ENCODE peak calls at places on chromosome 6, in eight cellular contexts. D, P, F, Y, G, Z, S and X are unnamed samples.

GRCh38 chr6:77011929-77012545 is 451.3 kb downstream of the HTR1B start:
- DNase-seq in F (no peak), G (no peak), Z (no peak), D (peak), P (no peak), S (no peak), Y (no peak), X (no peak)

GRCh38 chr6:21240709-21241108 is 352.8 kb upstream of the SOX4 start:
- DNase-seq in P (no peak), Y (no peak), F (no peak), D (no peak), Z (no peak), S (no peak), G (no peak), X (no peak)

GRCh38 chr6:46932526-46932925 is 10.8 kb upstream of the ADGRF5 start:
- DNase-seq in S (no peak), F (no peak), D (no peak), P (no peak), Z (no peak), Y (no peak), G (no peak), X (no peak)

GRCh38 chr6:46347669-46348068 is 143.6 kb downstream of the RCAN2 start:
- DNase-seq in Y (peak), D (no peak), Z (no peak), S (no peak), P (no peak), F (no peak), G (no peak), X (no peak)

GRCh38 chr6:78947529-78947928 is 80.2 kb downstream of the IRAK1BP1 start:
- DNase-seq in Z (no peak), D (no peak), Y (no peak), F (no peak), P (no peak), S (no peak), G (no peak), X (no peak)

GRCh38 chr6:148508401-148509151 is 165.9 kb downstream of the SASH1 start:
- DNase-seq in F (no peak), P (no peak), S (no peak), Z (no peak), Y (no peak), D (no peak), G (no peak), X (no peak)

GRCh38 chr6:35552285-35552917 is 39.7 kb upstream of the TULP1 start:
- DNase-seq in Y (peak), Z (peak), F (no peak), D (peak), P (peak), G (no peak), S (peak), X (no peak)

GRCh38 chr6:2432258-2432657 is 186.9 kb upstream of the GMDS start:
- DNase-seq in Y (no peak), S (no peak), P (no peak), Z (peak), F (no peak), G (no peak), D (no peak), X (no peak)

GRCh38 chr6:165059032-165059431 is 250.4 kb downstream of the C6orf118 start:
- DNase-seq in D (no peak), Z (no peak), G (no peak), F (no peak), Y (no peak), S (no peak), P (no peak), X (no peak)

GRCh38 chr6:13870185-13870584 is 54.6 kb upstream of the RNF182 start:
- DNase-seq in G (no peak), Z (no peak), P (no peak), D (no peak), Y (no peak), F (no peak), S (no peak), X (no peak)

GRCh38 chr6:16109659-16110300 is 19.1 kb upstream of the MYLIP start:
- DNase-seq in G (no peak), Z (no peak), F (no peak), S (no peak), D (no peak), Y (no peak), P (peak), X (no peak)

GRCh38 chr6:111015656-111016190 is 33.9 kb downstream of the RPF2 start:
- DNase-seq in S (no peak), D (no peak), Y (no peak), F (no peak), Z (no peak), G (no peak), P (no peak), X (no peak)

GRCh38 chr6:95364016-95364604 is 213.2 kb upstream of the MANEA start:
- DNase-seq in G (no peak), Z (peak), P (no peak), Y (no peak), F (no peak), S (no peak), D (no peak), X (no peak)

GRCh38 chr6:106748547-106749207 is 119.3 kb downstream of the QRSL1 start:
- DNase-seq in Y (no peak), F (no peak), G (no peak), Z (no peak), P (no peak), D (no peak), S (no peak), X (no peak)

GRCh38 chr6:13924146-13924948 is 405 bp upstream of the RNF182 start:
- DNase-seq in D (no peak), Z (no peak), S (no peak), P (peak), F (no peak), Y (no peak), G (no peak), X (no peak)

GRCh38 chr6:27517928-27518787 is 45.3 kb upstream of the ZNF184 start:
- DNase-seq in D (no peak), S (no peak), P (no peak), F (no peak), Z (no peak), G (no peak), Y (no peak), X (no peak)

DNA sequence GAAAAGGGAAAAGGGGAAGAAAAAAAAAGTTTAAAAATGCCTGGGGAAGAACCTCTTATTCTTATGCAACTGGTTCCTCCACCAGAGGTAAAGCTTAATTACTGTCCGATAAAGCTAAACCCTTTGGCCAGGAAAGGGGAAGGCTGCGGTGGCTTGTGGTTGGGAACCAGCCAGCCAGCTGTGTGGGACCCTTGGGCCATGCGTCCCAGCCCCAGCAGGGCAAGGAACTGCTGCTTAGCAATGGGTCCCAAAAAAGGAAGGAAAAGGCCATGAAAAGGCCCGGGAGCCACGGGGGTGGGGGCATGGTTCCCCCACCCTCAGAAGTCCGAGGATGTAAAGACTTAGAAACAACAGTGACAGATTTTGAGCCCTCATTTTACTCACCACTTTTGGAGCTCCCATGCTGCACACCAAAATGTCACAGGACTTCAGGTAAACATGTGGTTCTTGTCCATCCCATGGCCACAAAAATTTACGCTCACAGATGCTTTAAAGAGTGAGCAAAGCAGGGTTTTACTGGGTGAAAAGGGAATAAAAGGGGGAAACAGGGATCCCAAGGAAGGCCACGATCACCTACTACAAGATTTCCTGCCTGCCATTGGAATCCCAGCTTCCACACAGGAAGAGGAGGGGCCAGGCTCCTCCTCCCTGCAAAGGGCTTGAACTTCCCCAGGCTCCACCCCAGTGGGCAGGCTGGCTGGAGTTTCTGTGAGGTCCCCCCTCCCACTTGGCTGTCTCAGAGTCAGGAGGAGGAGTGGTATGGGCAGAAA is 1234.7 kb upstream of the GJE1 start:
- DNase-seq in Y (no peak), Z (peak), G (no peak), F (peak), S (peak), P (no peak), D (peak), X (no peak)
- TF ChIP-seq POLR2AphosphoS5 in Y (no peak), Z (peak), G (no peak), F (no peak), S (no peak), P (no peak), D (no peak), X (no peak)

GRCh38 chr6:24858154-24858801 is 59.6 kb upstream of the ARMH2 start:
- DNase-seq in D (no peak), G (no peak), Y (peak), Z (no peak), S (peak), P (no peak), F (no peak), X (peak)

GRCh38 chr6:24856954-24857670 is 58.4 kb upstream of the ARMH2 start:
- DNase-seq in F (no peak), D (no peak), Z (no peak), G (no peak), Y (no peak), P (no peak), S (no peak), X (no peak)

GRCh38 chr6:24854077-24854670 is 55.5 kb upstream of the ARMH2 start:
- DNase-seq in D (no peak), G (no peak), F (no peak), Z (no peak), Y (no peak), P (no peak), S (no peak), X (no peak)

GRCh38 chr6:24856246-24856599 is 57.5 kb upstream of the ARMH2 start:
- DNase-seq in G (no peak), Y (no peak), P (no peak), D (no peak), Z (no peak), S (no peak), F (no peak), X (no peak)

GRCh38 chr6:24855389-24856245 is 56.9 kb upstream of the ARMH2 start:
- DNase-seq in D (peak), P (peak), F (peak), G (no peak), Y (peak), S (peak), Z (peak), X (peak)
- TF ChIP-seq POLR2A in D (no peak), P (no peak), F (no peak), G (no peak), Y (no peak), S (no peak), Z (no peak), X (no peak)

GRCh38 chr6:23465912-23466311 is 660.1 kb upstream of the NRSN1 start:
- DNase-seq in S (no peak), Y (no peak), G (no peak), Z (no peak), F (no peak), P (no peak), D (no peak), X (no peak)
- TF ChIP-seq POLR2AphosphoS5 in S (no peak), Y (no peak), G (no peak), Z (no peak), F (no peak), P (no peak), D (no peak), X (no peak)

DNA sequence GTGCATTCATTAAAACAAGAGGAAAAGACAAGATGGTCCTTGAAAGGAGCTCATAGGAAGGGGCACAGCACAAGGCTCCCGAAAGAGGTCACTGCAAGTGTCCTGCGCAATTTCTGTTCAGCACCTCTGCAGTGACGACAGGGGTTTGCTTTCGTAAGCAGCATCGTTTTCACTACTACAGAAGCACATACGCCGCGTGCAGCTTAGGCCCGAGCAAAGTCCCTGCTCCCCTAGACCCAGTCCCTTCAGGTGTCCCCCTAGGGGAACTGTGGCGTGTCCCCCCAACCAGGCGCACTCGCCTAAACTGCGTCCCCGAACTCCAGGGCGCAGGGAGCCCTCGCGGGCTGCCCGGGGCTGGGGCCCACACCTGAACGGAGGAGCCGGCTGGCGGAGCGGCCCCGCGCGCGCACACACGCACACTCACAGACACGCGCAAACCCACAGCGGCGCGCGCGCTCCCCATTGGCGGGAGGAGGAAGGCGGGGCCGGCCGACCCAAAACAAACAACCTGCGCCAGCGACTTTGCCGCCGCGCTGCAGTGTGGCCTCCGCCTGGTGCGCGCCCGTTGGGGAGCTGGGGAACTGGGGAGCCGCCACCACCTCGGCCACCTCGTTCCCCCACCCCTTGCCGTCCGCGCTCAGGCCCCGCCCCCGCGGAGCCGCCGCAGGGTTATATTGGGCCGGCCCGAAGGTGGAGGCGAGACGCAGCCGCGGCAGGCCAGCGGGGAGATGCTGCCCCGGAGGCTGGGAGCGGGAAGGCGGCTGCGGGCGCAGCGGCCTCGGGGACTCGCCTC is at the start of gene FOXQ1:
- DNase-seq in P (peak), Z (peak), S (peak), G (no peak), Y (no peak), D (peak), F (no peak), X (peak)
- TF ChIP-seq POLR2A in P (no peak), Z (no peak), S (peak), G (no peak), Y (no peak), D (no peak), F (no peak), X (no peak)

DNA sequence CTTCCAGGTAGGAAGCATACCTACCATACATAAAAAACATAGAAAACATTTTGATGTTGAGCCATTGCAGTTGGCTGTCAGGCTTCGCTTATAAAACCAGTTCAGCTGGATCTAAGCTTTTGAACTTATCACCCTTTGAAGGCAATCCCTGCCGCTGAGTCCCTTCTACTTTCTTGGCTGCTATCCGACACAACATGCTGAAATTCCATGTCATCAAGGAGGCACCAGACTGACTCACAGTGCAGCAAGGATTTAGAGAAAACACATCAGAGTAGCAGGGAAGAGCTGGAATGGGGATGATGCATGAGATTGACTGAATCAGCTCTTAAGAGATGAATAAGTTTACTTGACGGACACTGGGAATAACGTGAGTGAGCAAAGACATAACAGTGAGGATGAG is 135.0 kb upstream of the MAN1A1 start:
- DNase-seq in Y (no peak), F (no peak), Z (peak), P (no peak), S (no peak), G (no peak), D (no peak), X (no peak)
- TF ChIP-seq POLR2AphosphoS5 in Y (no peak), F (no peak), Z (peak), P (no peak), S (no peak), G (no peak), D (no peak), X (no peak)

GRCh38 chr6:70864404-70864803 is 92.5 kb downstream of the B3GAT2 start:
- DNase-seq in S (no peak), G (no peak), F (no peak), Y (no peak), D (no peak), Z (no peak), P (no peak), X (no peak)
- TF ChIP-seq POLR2A in S (no peak), G (no peak), F (no peak), Y (no peak), D (no peak), Z (no peak), P (no peak), X (no peak)

DNA sequence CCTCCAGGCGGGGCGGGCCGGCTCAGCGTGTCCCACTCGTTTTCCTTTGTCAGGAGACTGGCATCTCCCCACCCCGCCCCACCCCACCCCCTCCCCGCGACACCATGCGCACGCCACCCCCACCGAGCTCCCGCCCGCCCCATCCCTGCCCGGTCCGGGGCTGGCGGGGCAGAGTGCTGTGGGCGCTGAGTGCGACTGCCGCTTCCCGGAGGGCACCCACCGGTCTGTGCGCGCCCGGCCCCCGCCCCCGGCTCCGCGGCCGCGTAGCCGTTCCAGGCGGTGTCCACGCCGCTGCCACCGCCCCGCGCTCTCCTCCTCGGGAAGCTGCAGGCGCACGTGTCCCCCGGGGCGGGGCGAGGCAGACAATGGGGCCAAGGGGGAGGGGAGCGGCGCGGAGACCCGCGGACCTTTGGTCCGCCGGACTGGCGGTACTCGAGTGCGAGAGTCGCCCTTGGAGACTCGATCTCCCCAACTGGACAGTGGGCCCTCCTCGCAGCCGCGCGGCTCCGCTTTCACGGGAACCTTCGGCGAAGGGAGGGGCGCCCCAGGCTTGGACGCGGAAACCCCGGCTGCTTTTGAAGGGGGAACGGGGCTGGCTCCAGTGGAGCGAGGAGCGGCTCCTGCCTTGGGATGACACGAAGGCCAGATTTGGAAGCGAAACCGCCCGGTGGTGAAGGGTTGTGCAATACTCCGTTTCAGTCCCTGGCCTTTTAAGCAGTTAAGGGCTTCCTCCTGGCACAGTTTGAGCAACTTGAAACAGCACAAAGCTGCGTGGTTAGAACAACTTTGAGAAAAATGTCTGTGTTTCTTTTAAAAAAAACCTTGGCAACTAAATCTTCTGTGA is 1.1 kb upstream of the SYNCRIP start:
- DNase-seq in P (peak), D (peak), S (peak), Z (peak), G (peak), Y (peak), F (peak), X (peak)
- TF ChIP-seq POLR2AphosphoS5 in P (peak), D (peak), S (peak), Z (no peak), G (peak), Y (peak), F (peak), X (peak)

GRCh38 chr6:37696841-37697735 is 595 bp downstream of the MDGA1 start:
- DNase-seq in Z (no peak), F (no peak), D (peak), G (no peak), Y (no peak), P (peak), S (no peak), X (peak)
- TF ChIP-seq POLR2A in Z (no peak), F (no peak), D (no peak), G (no peak), Y (no peak), P (no peak), S (no peak), X (no peak)